ENCODE peak calls at places on chromosomes 1 and 21, in seven cellular contexts. One of them, this sample, is unnamed.

GRCh38 chr1:235948774-235949427 is 82.2 kb upstream of the LYST start:
- DNase-seq in AG10803: no peak
- DNase-seq in BE2C: no peak
- DNase-seq in stomach: no peak
- DNase-seq in choroid plexus epithelial cell: no peak
- DNase-seq in transverse colon: no peak
- DNase-seq in heart left ventricle: no peak
- DNase-seq in this sample: no peak

GRCh38 chr1:210416681-210417080 is 88.0 kb downstream of the HHAT start:
- DNase-seq in choroid plexus epithelial cell: no peak
- DNase-seq in transverse colon: no peak
- DNase-seq in BE2C: no peak
- DNase-seq in stomach: no peak
- DNase-seq in heart left ventricle: no peak
- DNase-seq in AG10803: no peak
- DNase-seq in this sample: no peak

GRCh38 chr1:172219966-172220365 is 200.5 kb upstream of the C1orf105 start:
- DNase-seq in BE2C: no peak
- DNase-seq in transverse colon: no peak
- DNase-seq in choroid plexus epithelial cell: no peak
- DNase-seq in stomach: no peak
- DNase-seq in heart left ventricle: no peak
- DNase-seq in AG10803: no peak
- DNase-seq in this sample: no peak

GRCh38 chr1:241834733-241835377 is 13.1 kb upstream of the EXO1 start:
- DNase-seq in stomach: no peak
- DNase-seq in BE2C: no peak
- DNase-seq in choroid plexus epithelial cell: peak
- DNase-seq in AG10803: peak
- DNase-seq in heart left ventricle: no peak
- DNase-seq in transverse colon: no peak
- DNase-seq in this sample: peak

GRCh38 chr1:64392109-64392508 is 77.8 kb upstream of the CACHD1 start:
- DNase-seq in stomach: peak
- DNase-seq in heart left ventricle: no peak
- DNase-seq in transverse colon: no peak
- DNase-seq in BE2C: no peak
- DNase-seq in AG10803: no peak
- DNase-seq in choroid plexus epithelial cell: no peak
- DNase-seq in this sample: no peak

GRCh38 chr1:152663098-152663497 is at the start of gene LCE2D:
- DNase-seq in stomach: no peak
- DNase-seq in heart left ventricle: no peak
- DNase-seq in AG10803: no peak
- DNase-seq in choroid plexus epithelial cell: no peak
- DNase-seq in transverse colon: no peak
- DNase-seq in BE2C: no peak
- DNase-seq in this sample: no peak

GRCh38 chr1:87104945-87105344 is 190.5 kb downstream of the HS2ST1 start:
- DNase-seq in choroid plexus epithelial cell: no peak
- DNase-seq in transverse colon: no peak
- DNase-seq in BE2C: no peak
- DNase-seq in AG10803: peak
- DNase-seq in stomach: no peak
- DNase-seq in heart left ventricle: no peak
- DNase-seq in this sample: no peak

GRCh38 chr1:195999022-195999421 is 609.2 kb downstream of the KCNT2 start:
- DNase-seq in heart left ventricle: no peak
- DNase-seq in transverse colon: no peak
- DNase-seq in BE2C: no peak
- DNase-seq in stomach: no peak
- DNase-seq in AG10803: no peak
- DNase-seq in choroid plexus epithelial cell: no peak
- DNase-seq in this sample: no peak

GRCh38 chr1:208868554-208868953 is 624.4 kb upstream of the PLXNA2 start:
- DNase-seq in stomach: no peak
- DNase-seq in choroid plexus epithelial cell: peak
- DNase-seq in heart left ventricle: no peak
- DNase-seq in BE2C: no peak
- DNase-seq in transverse colon: no peak
- DNase-seq in AG10803: peak
- DNase-seq in this sample: no peak

GRCh38 chr1:231236131-231236571 is 4.9 kb upstream of the GNPAT start:
- DNase-seq in heart left ventricle: no peak
- DNase-seq in BE2C: no peak
- DNase-seq in choroid plexus epithelial cell: no peak
- DNase-seq in transverse colon: no peak
- DNase-seq in stomach: no peak
- DNase-seq in AG10803: no peak
- DNase-seq in this sample: no peak

GRCh38 chr1:16175610-16176553 is 20.0 kb upstream of the EPHA2 start:
- DNase-seq in heart left ventricle: peak
- DNase-seq in AG10803: peak
- DNase-seq in choroid plexus epithelial cell: peak
- DNase-seq in transverse colon: peak
- DNase-seq in stomach: peak
- DNase-seq in BE2C: peak
- DNase-seq in this sample: peak

GRCh38 chr1:98903726-98904125 is 100.9 kb downstream of the PLPPR5 start:
- DNase-seq in AG10803: no peak
- DNase-seq in transverse colon: no peak
- DNase-seq in stomach: no peak
- DNase-seq in BE2C: no peak
- DNase-seq in choroid plexus epithelial cell: peak
- DNase-seq in heart left ventricle: no peak
- DNase-seq in this sample: no peak

GRCh38 chr1:173878251-173878650 is 10.1 kb downstream of the ZBTB37 start:
- DNase-seq in choroid plexus epithelial cell: no peak
- DNase-seq in AG10803: no peak
- DNase-seq in BE2C: no peak
- DNase-seq in heart left ventricle: no peak
- DNase-seq in stomach: no peak
- DNase-seq in transverse colon: no peak
- DNase-seq in this sample: no peak

GRCh38 chr1:113282897-113283285 is 107.4 kb upstream of the MAGI3 start:
- DNase-seq in transverse colon: no peak
- DNase-seq in heart left ventricle: no peak
- DNase-seq in BE2C: peak
- DNase-seq in AG10803: no peak
- DNase-seq in stomach: no peak
- DNase-seq in choroid plexus epithelial cell: no peak
- DNase-seq in this sample: no peak

GRCh38 chr1:31765516-31765915 is 1.4 kb upstream of the ADGRB2 start:
- DNase-seq in heart left ventricle: no peak
- DNase-seq in transverse colon: no peak
- DNase-seq in choroid plexus epithelial cell: no peak
- DNase-seq in BE2C: no peak
- DNase-seq in stomach: no peak
- DNase-seq in AG10803: no peak
- DNase-seq in this sample: no peak

GRCh38 chr1:31763671-31764306 is 351 bp downstream of the ADGRB2 start:
- DNase-seq in stomach: no peak
- DNase-seq in BE2C: peak
- DNase-seq in transverse colon: no peak
- DNase-seq in choroid plexus epithelial cell: no peak
- DNase-seq in heart left ventricle: no peak
- DNase-seq in AG10803: no peak
- DNase-seq in this sample: no peak

GRCh38 chr1:31762726-31763670 is 1.1 kb downstream of the ADGRB2 start:
- DNase-seq in transverse colon: peak
- DNase-seq in choroid plexus epithelial cell: no peak
- DNase-seq in stomach: peak
- DNase-seq in AG10803: peak
- DNase-seq in BE2C: peak
- DNase-seq in heart left ventricle: peak
- DNase-seq in this sample: peak

GRCh38 chr1:31765041-31765467 is 914 bp upstream of the ADGRB2 start:
- DNase-seq in stomach: no peak
- DNase-seq in choroid plexus epithelial cell: no peak
- DNase-seq in transverse colon: no peak
- DNase-seq in heart left ventricle: no peak
- DNase-seq in AG10803: no peak
- DNase-seq in BE2C: peak
- DNase-seq in this sample: no peak

GRCh38 chr1:31764307-31765040 is at the start of gene ADGRB2:
- DNase-seq in AG10803: no peak
- DNase-seq in heart left ventricle: no peak
- DNase-seq in transverse colon: no peak
- DNase-seq in stomach: no peak
- DNase-seq in BE2C: peak
- DNase-seq in choroid plexus epithelial cell: no peak
- DNase-seq in this sample: no peak
- TF ChIP-seq CTCF in AG10803: no peak
- TF ChIP-seq CTCF in heart left ventricle: no peak
- TF ChIP-seq CTCF in transverse colon: no peak
- TF ChIP-seq CTCF in stomach: no peak
- TF ChIP-seq CTCF in BE2C: no peak
- TF ChIP-seq CTCF in choroid plexus epithelial cell: no peak
- TF ChIP-seq CTCF in this sample: no peak

DNA sequence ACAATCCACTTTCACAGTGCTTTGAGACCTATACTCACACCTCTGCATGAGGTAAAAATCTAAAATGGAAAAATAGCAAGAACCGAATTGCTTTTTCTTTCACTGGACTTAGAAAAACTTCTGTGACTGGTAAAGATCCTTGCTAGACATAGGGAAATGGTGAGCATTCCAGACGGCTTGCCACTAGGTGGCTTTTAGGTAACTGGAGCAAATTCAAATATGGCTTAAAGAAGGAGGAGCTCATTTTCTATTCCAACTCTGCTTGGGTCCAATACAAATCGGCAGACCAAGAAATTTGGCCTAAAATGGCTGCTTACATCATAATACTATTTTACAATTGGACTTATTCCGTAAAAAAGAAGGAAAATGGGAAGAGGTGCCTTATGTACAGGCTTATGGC is 977.9 kb downstream of the ADGRL2 start:
- DNase-seq in heart left ventricle: no peak
- DNase-seq in transverse colon: no peak
- DNase-seq in choroid plexus epithelial cell: peak
- DNase-seq in AG10803: no peak
- DNase-seq in BE2C: peak
- DNase-seq in stomach: no peak
- DNase-seq in this sample: no peak
- TF ChIP-seq CTCF in heart left ventricle: no peak
- TF ChIP-seq CTCF in transverse colon: no peak
- TF ChIP-seq CTCF in choroid plexus epithelial cell: peak
- TF ChIP-seq CTCF in AG10803: no peak
- TF ChIP-seq CTCF in BE2C: peak
- TF ChIP-seq CTCF in stomach: no peak
- TF ChIP-seq CTCF in this sample: no peak

GRCh38 chr1:211882391-211882790 is 51.8 kb upstream of the LPGAT1 start:
- DNase-seq in stomach: no peak
- DNase-seq in BE2C: no peak
- DNase-seq in AG10803: no peak
- DNase-seq in heart left ventricle: no peak
- DNase-seq in transverse colon: no peak
- DNase-seq in choroid plexus epithelial cell: no peak
- DNase-seq in this sample: no peak

GRCh38 chr1:211886551-211886950 is 56.0 kb upstream of the LPGAT1 start:
- DNase-seq in BE2C: no peak
- DNase-seq in AG10803: no peak
- DNase-seq in heart left ventricle: no peak
- DNase-seq in choroid plexus epithelial cell: no peak
- DNase-seq in stomach: no peak
- DNase-seq in transverse colon: no peak
- DNase-seq in this sample: no peak

GRCh38 chr1:211891708-211892107 is 61.1 kb upstream of the LPGAT1 start:
- DNase-seq in stomach: no peak
- DNase-seq in transverse colon: no peak
- DNase-seq in choroid plexus epithelial cell: no peak
- DNase-seq in heart left ventricle: no peak
- DNase-seq in BE2C: no peak
- DNase-seq in AG10803: no peak
- DNase-seq in this sample: no peak

DNA sequence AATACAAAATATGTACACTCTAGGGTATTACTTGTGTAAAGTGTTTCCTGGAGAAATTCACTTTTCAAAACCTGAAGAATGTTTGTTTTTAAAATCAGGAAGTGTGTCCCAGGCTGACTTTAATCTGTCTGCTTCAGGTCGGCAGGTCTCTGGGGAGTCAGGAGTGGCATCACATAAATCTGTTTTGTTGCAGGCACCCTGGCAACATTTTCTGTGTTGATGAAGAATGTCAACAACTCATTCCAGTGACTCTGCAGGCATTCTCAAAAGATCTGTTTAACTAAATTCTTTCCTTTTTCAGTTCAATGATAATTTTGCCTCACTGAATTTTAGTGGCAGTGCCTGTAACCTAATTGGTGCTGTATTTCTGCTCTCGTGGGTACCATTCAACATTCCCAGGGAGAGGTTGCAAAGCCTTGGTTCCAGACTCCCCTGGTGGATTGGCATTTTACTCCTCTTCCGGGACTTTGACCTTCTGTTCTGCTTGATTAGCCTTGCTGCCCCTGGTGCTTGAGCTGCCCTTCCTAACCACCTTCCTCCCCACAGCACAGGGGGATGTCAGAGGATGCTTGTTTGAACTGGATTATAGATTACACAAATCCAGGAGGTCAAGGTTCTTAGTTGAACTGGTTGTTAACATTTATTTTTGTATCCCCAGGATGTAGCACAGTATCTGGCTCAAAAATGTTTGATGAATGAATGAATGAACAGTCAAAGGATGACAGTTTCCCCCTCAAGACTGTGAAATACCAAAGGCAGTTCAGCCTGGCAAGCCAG is 55.4 kb upstream of the LPGAT1 start:
- DNase-seq in stomach: no peak
- DNase-seq in transverse colon: no peak
- DNase-seq in choroid plexus epithelial cell: peak
- DNase-seq in heart left ventricle: no peak
- DNase-seq in AG10803: peak
- DNase-seq in BE2C: no peak
- DNase-seq in this sample: no peak
- TF ChIP-seq CTCF in stomach: no peak
- TF ChIP-seq CTCF in transverse colon: no peak
- TF ChIP-seq CTCF in choroid plexus epithelial cell: no peak
- TF ChIP-seq CTCF in heart left ventricle: no peak
- TF ChIP-seq CTCF in AG10803: no peak
- TF ChIP-seq CTCF in BE2C: no peak
- TF ChIP-seq CTCF in this sample: no peak

GRCh38 chr21:43361493-43362296 is 65.2 kb downstream of the SIK1 start:
- DNase-seq in choroid plexus epithelial cell: peak
- DNase-seq in heart left ventricle: peak
- DNase-seq in AG10803: peak
- DNase-seq in BE2C: no peak
- DNase-seq in stomach: no peak
- DNase-seq in transverse colon: peak
- DNase-seq in this sample: peak

GRCh38 chr21:43362928-43363314 is 64.0 kb downstream of the SIK1 start:
- DNase-seq in choroid plexus epithelial cell: no peak
- DNase-seq in transverse colon: peak
- DNase-seq in stomach: no peak
- DNase-seq in AG10803: no peak
- DNase-seq in BE2C: no peak
- DNase-seq in heart left ventricle: no peak
- DNase-seq in this sample: no peak

GRCh38 chr21:43363506-43364260 is 63.2 kb downstream of the SIK1 start:
- DNase-seq in AG10803: no peak
- DNase-seq in choroid plexus epithelial cell: no peak
- DNase-seq in BE2C: no peak
- DNase-seq in transverse colon: no peak
- DNase-seq in stomach: no peak
- DNase-seq in heart left ventricle: no peak
- DNase-seq in this sample: no peak

GRCh38 chr21:43361127-43361492 is 65.8 kb downstream of the SIK1 start:
- DNase-seq in AG10803: peak
- DNase-seq in choroid plexus epithelial cell: peak
- DNase-seq in transverse colon: peak
- DNase-seq in BE2C: peak
- DNase-seq in heart left ventricle: peak
- DNase-seq in stomach: no peak
- DNase-seq in this sample: peak

GRCh38 chr21:43362306-43362927 is 64.5 kb downstream of the SIK1 start:
- DNase-seq in BE2C: peak
- DNase-seq in choroid plexus epithelial cell: peak
- DNase-seq in AG10803: peak
- DNase-seq in transverse colon: peak
- DNase-seq in heart left ventricle: peak
- DNase-seq in stomach: peak
- DNase-seq in this sample: peak
- TF ChIP-seq CTCF in BE2C: no peak
- TF ChIP-seq CTCF in choroid plexus epithelial cell: peak
- TF ChIP-seq CTCF in AG10803: no peak
- TF ChIP-seq CTCF in transverse colon: no peak
- TF ChIP-seq CTCF in heart left ventricle: no peak
- TF ChIP-seq CTCF in stomach: no peak
- TF ChIP-seq CTCF in this sample: peak

This sample was measured in HFFc6.